ENCODE peak calls at places on chromosomes 13 and 19, in seven cellular contexts. One of them, this sample, is unnamed.

GRCh38 chr19:52007436-52007804 is 591 bp downstream of the ZNF615 start:
- DNase-seq in K562: no peak
- DNase-seq in HepG2: no peak
- DNase-seq in GM12878: no peak
- DNase-seq in SK-N-SH: peak; percentile 38
- DNase-seq in H1: no peak
- DNase-seq in HCT116: no peak
- DNase-seq in this sample: no peak

GRCh38 chr19:7928741-7929701 is 3.1 kb upstream of the CTXN1 start:
- DNase-seq in HCT116: no peak
- DNase-seq in HepG2: peak; percentile 53
- DNase-seq in GM12878: no peak
- DNase-seq in SK-N-SH: peak; percentile 91
- DNase-seq in K562: peak; percentile 70
- DNase-seq in H1: peak; percentile 90
- DNase-seq in this sample: no peak

GRCh38 chr13:62643799-62644484 is 1228.3 kb upstream of the PCDH20 start:
- DNase-seq in HepG2: no peak
- DNase-seq in K562: no peak
- DNase-seq in GM12878: peak; percentile 15
- DNase-seq in SK-N-SH: no peak
- DNase-seq in HCT116: no peak
- DNase-seq in H1: no peak
- DNase-seq in this sample: no peak

GRCh38 chr13:93771229-93771628 is 544.6 kb downstream of the GPC6 start:
- DNase-seq in GM12878: no peak
- DNase-seq in SK-N-SH: no peak
- DNase-seq in HepG2: no peak
- DNase-seq in K562: no peak
- DNase-seq in HCT116: no peak
- DNase-seq in H1: no peak
- DNase-seq in this sample: no peak

GRCh38 chr19:34994643-34995471 is 5.3 kb upstream of the GRAMD1A start:
- DNase-seq in H1: no peak
- DNase-seq in GM12878: no peak
- DNase-seq in HCT116: no peak
- DNase-seq in HepG2: peak; percentile 88
- DNase-seq in K562: no peak
- DNase-seq in SK-N-SH: no peak
- DNase-seq in this sample: peak; percentile 84

GRCh38 chr13:101698400-101698799 is 245.9 kb downstream of the ITGBL1 start:
- DNase-seq in GM12878: no peak
- DNase-seq in HepG2: no peak
- DNase-seq in H1: no peak
- DNase-seq in K562: no peak
- DNase-seq in SK-N-SH: peak; percentile 23
- DNase-seq in HCT116: no peak
- DNase-seq in this sample: no peak

GRCh38 chr19:38155453-38155852 is 68.6 kb downstream of the DPF1 start:
- DNase-seq in HepG2: no peak
- DNase-seq in HCT116: no peak
- DNase-seq in H1: no peak
- DNase-seq in K562: peak; percentile 68
- DNase-seq in SK-N-SH: no peak
- DNase-seq in GM12878: no peak
- DNase-seq in this sample: no peak

GRCh38 chr13:22960827-22961226 is 220.0 kb upstream of the SGCG start:
- DNase-seq in K562: no peak
- DNase-seq in H1: peak; percentile 31
- DNase-seq in SK-N-SH: no peak
- DNase-seq in HepG2: no peak
- DNase-seq in GM12878: no peak
- DNase-seq in HCT116: no peak
- DNase-seq in this sample: no peak

GRCh38 chr13:102642475-102642874 is 45.7 kb downstream of the TPP2 start:
- DNase-seq in GM12878: no peak
- DNase-seq in HCT116: no peak
- DNase-seq in H1: no peak
- DNase-seq in HepG2: no peak
- DNase-seq in K562: no peak
- DNase-seq in SK-N-SH: no peak
- DNase-seq in this sample: no peak

GRCh38 chr19:7862413-7862951 is 11.7 kb downstream of the PRR36 start:
- DNase-seq in GM12878: no peak
- DNase-seq in HepG2: no peak
- DNase-seq in H1: peak; percentile 99
- DNase-seq in HCT116: peak; percentile 54
- DNase-seq in K562: peak; percentile 99
- DNase-seq in SK-N-SH: peak; percentile 99
- DNase-seq in this sample: peak; percentile 43

GRCh38 chr19:33403221-33403972 is 29.9 kb downstream of the CEBPG start:
- DNase-seq in SK-N-SH: peak; percentile 29
- DNase-seq in H1: no peak
- DNase-seq in HCT116: no peak
- DNase-seq in GM12878: no peak
- DNase-seq in HepG2: peak; percentile 98
- DNase-seq in K562: no peak
- DNase-seq in this sample: no peak

GRCh38 chr19:50639121-50640112 is at the start of gene SYT3:
- DNase-seq in GM12878: no peak
- DNase-seq in K562: peak; percentile 90
- DNase-seq in HepG2: no peak
- DNase-seq in SK-N-SH: peak; percentile 95
- DNase-seq in H1: peak; percentile 80
- DNase-seq in HCT116: no peak
- DNase-seq in this sample: peak; percentile 53

GRCh38 chr19:51441410-51442390 is 16.6 kb downstream of the SIGLEC8 start:
- DNase-seq in GM12878: peak; percentile 91
- DNase-seq in HCT116: no peak
- DNase-seq in HepG2: no peak
- DNase-seq in SK-N-SH: no peak
- DNase-seq in K562: peak; percentile 52
- DNase-seq in H1: no peak
- DNase-seq in this sample: no peak

GRCh38 chr13:39887424-39887823 is 232.0 kb downstream of the COG6 start:
- DNase-seq in HepG2: no peak
- DNase-seq in GM12878: no peak
- DNase-seq in SK-N-SH: no peak
- DNase-seq in HCT116: no peak
- DNase-seq in K562: no peak
- DNase-seq in H1: no peak
- DNase-seq in this sample: no peak

GRCh38 chr13:24272452-24273161 is 36.8 kb upstream of the C1QTNF9 start:
- DNase-seq in SK-N-SH: peak; percentile 44
- DNase-seq in GM12878: no peak
- DNase-seq in K562: no peak
- DNase-seq in HCT116: no peak
- DNase-seq in HepG2: no peak
- DNase-seq in H1: no peak
- DNase-seq in this sample: no peak

GRCh38 chr13:27997904-27998522 is 9.5 kb upstream of the URAD start:
- DNase-seq in H1: peak; percentile 64
- DNase-seq in HepG2: peak; percentile 48
- DNase-seq in GM12878: no peak
- DNase-seq in SK-N-SH: no peak
- DNase-seq in K562: peak; percentile 34
- DNase-seq in HCT116: peak; percentile 70
- DNase-seq in this sample: peak; percentile 71

GRCh38 chr19:36032251-36033104 is at the start of gene CLIP3:
- DNase-seq in HCT116: no peak
- DNase-seq in SK-N-SH: peak; percentile 100
- DNase-seq in HepG2: no peak
- DNase-seq in K562: no peak
- DNase-seq in H1: peak; percentile 90
- DNase-seq in GM12878: no peak
- DNase-seq in this sample: no peak

GRCh38 chr19:21202865-21203494 is 61.1 kb downstream of the ZNF431 start:
- DNase-seq in HCT116: peak; percentile 32
- DNase-seq in SK-N-SH: peak; percentile 49
- DNase-seq in GM12878: peak; percentile 3
- DNase-seq in K562: peak; percentile 55
- DNase-seq in H1: peak; percentile 63
- DNase-seq in HepG2: no peak
- DNase-seq in this sample: peak; percentile 74

DNA sequence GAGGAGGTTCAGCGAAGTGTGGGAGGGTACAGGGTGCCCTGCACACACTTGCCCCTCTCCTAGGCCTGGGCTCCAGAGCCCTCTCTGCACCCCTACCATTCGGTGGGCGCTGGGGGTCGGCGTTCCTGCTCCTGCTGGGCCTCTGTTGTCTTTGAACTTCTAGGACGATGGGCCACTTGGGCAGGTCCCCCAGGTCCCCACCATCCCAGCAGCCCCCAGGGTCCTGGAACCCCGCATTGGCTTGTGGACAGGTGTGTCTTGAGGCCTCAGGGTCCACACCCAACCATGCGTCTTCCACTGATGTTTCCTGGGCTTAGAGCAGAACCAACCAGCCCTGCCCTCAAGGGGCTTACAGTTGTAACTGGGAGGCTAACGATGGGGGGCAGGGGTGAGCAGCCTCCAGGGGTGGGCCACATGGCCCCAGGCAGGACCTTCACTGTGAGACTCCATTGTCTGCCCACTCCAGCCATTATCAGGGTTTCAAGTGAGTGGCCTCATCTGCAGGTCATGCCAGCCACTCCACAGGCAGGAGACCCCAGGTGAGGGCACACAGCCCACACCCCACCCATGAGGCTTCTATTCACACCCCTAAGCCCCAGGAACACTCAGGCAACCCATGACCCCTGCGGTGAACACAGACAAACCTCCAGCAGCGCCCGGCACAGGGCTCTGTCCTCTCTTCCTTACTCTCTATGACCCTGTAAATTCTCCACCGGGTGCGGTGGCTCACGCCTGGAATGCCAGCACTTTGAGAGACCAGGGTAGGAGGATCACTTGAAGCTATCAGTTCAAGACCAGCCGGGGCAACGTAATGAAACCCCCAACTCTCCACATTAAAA is 2.0 kb upstream of the KLF16 start:
- DNase-seq in K562: no peak
- DNase-seq in HepG2: no peak
- DNase-seq in HCT116: no peak
- DNase-seq in SK-N-SH: no peak
- DNase-seq in H1: no peak
- DNase-seq in GM12878: no peak
- DNase-seq in this sample: no peak
- TF ChIP-seq JUND in K562: no peak
- TF ChIP-seq JUND in HepG2: no peak
- TF ChIP-seq JUND in HCT116: no peak
- TF ChIP-seq JUND in SK-N-SH: no peak
- TF ChIP-seq JUND in H1: no peak
- TF ChIP-seq JUND in GM12878: no peak
- TF ChIP-seq JUND in this sample: no peak

GRCh38 chr13:35349673-35350278 is 126.7 kb downstream of the MAB21L1 start:
- DNase-seq in HepG2: peak; percentile 92
- DNase-seq in GM12878: peak; percentile 52
- DNase-seq in H1: no peak
- DNase-seq in K562: no peak
- DNase-seq in SK-N-SH: no peak
- DNase-seq in HCT116: peak; percentile 39
- DNase-seq in this sample: no peak
- TF ChIP-seq JUND in HepG2: peak; percentile 62
- TF ChIP-seq JUND in GM12878: no peak
- TF ChIP-seq JUND in H1: no peak
- TF ChIP-seq JUND in K562: no peak
- TF ChIP-seq JUND in SK-N-SH: peak; percentile 12
- TF ChIP-seq JUND in HCT116: peak; percentile 30
- TF ChIP-seq JUND in this sample: no peak

DNA sequence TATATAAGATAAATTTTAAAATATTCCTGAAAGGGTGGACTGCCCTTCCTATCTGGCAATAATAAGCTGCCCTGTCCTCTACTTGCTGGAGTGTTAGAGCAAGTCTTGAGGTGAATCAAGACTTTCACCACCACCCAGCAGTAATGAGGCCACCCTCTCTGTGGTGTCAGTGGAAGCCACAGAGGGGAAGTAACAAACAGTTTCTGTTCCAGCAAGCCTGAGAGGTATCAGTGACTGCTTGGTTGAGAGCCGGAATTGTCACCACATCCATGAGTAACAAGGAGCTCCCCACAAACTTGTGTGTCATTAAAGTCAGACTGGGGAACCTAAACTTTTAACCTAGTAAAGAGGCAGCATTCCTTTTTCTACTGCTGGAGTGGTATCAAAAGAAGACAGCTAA is 532.7 kb upstream of the SPRY2 start:
- DNase-seq in K562: no peak
- DNase-seq in SK-N-SH: no peak
- DNase-seq in GM12878: peak; percentile 33
- DNase-seq in HepG2: no peak
- DNase-seq in HCT116: no peak
- DNase-seq in H1: no peak
- DNase-seq in this sample: no peak
- TF ChIP-seq JUND in K562: no peak
- TF ChIP-seq JUND in SK-N-SH: no peak
- TF ChIP-seq JUND in GM12878: no peak
- TF ChIP-seq JUND in HepG2: no peak
- TF ChIP-seq JUND in HCT116: no peak
- TF ChIP-seq JUND in H1: no peak
- TF ChIP-seq JUND in this sample: no peak

GRCh38 chr19:18046066-18046718 is 38.2 kb downstream of the ARRDC2 start:
- DNase-seq in H1: no peak
- DNase-seq in GM12878: no peak
- DNase-seq in K562: peak; percentile 38
- DNase-seq in SK-N-SH: no peak
- DNase-seq in HCT116: peak; percentile 37
- DNase-seq in HepG2: peak; percentile 31
- DNase-seq in this sample: no peak
- TF ChIP-seq JUND in H1: no peak
- TF ChIP-seq JUND in GM12878: no peak
- TF ChIP-seq JUND in K562: peak; percentile 78
- TF ChIP-seq JUND in SK-N-SH: peak; percentile 29
- TF ChIP-seq JUND in HCT116: peak; percentile 70
- TF ChIP-seq JUND in HepG2: no peak
- TF ChIP-seq JUND in this sample: no peak

GRCh38 chr13:80499536-80500280 is 158.8 kb upstream of the SPRY2 start:
- DNase-seq in HCT116: no peak
- DNase-seq in GM12878: no peak
- DNase-seq in K562: no peak
- DNase-seq in H1: no peak
- DNase-seq in SK-N-SH: no peak
- DNase-seq in HepG2: no peak
- DNase-seq in this sample: no peak
- TF ChIP-seq JUND in HCT116: no peak
- TF ChIP-seq JUND in GM12878: no peak
- TF ChIP-seq JUND in K562: no peak
- TF ChIP-seq JUND in H1: no peak
- TF ChIP-seq JUND in SK-N-SH: no peak
- TF ChIP-seq JUND in HepG2: no peak
- TF ChIP-seq JUND in this sample: no peak

GRCh38 chr19:12953456-12954149 is 3.4 kb downstream of the GADD45GIP1 start:
- DNase-seq in K562: no peak
- DNase-seq in H1: no peak
- DNase-seq in GM12878: no peak
- DNase-seq in SK-N-SH: no peak
- DNase-seq in HepG2: no peak
- DNase-seq in HCT116: no peak
- DNase-seq in this sample: no peak
- TF ChIP-seq JUND in K562: no peak
- TF ChIP-seq JUND in H1: no peak
- TF ChIP-seq JUND in GM12878: no peak
- TF ChIP-seq JUND in SK-N-SH: no peak
- TF ChIP-seq JUND in HepG2: no peak
- TF ChIP-seq JUND in HCT116: no peak
- TF ChIP-seq JUND in this sample: no peak